ENCODE peak calls at places on chromosomes 2 and 18, in eight cellular contexts. Y is aorta; U is CD8-positive, alpha-beta T cell; N is cardiac muscle cell; L is mesendoderm; T is tibial artery; D is PC-9; G is ovary. E is an unnamed sample. For H3K4me1, the result is how much of the 10 kb centered on the place peaks cover.

GRCh38 chr2:37493425-37493824 is 149.0 kb downstream of the QPCT start:
- DNase-seq in Y (no peak), U (no peak), N (no peak), L (no peak), T (no peak), D (no peak), G (no peak), E (no peak)

GRCh38 chr2:134146161-134146560 is 107.7 kb upstream of the MGAT5 start:
- DNase-seq in Y (no peak), U (no peak), N (no peak), L (no peak), T (no peak), D (no peak), G (no peak), E (no peak)

GRCh38 chr18:22470511-22471181 is 52.9 kb upstream of the CTAGE1 start:
- DNase-seq in Y (peak), U (no peak), N (peak), L (no peak), T (peak), D (no peak), G (no peak), E (no peak)

GRCh38 chr2:149005471-149006077 is 32.9 kb upstream of the LYPD6B start:
- DNase-seq in Y (no peak), U (no peak), N (no peak), L (no peak), T (no peak), D (no peak), G (no peak), E (no peak)

GRCh38 chr2:25035537-25036220 is 6.2 kb upstream of the EFR3B start:
- DNase-seq in Y (peak), U (no peak), N (no peak), L (no peak), T (no peak), D (peak), G (no peak), E (no peak)

GRCh38 chr2:168470188-168470879 is 14.3 kb downstream of the CERS6 start:
- DNase-seq in Y (no peak), U (no peak), N (no peak), L (peak), T (no peak), D (no peak), G (no peak), E (no peak)

GRCh38 chr18:31252522-31252921 is 65.4 kb upstream of the DSG1 start:
- DNase-seq in Y (no peak), U (no peak), N (no peak), L (no peak), T (no peak), D (no peak), G (no peak), E (no peak)

GRCh38 chr2:97766567-97766966 is 53.2 kb downstream of the ZAP70 start:
- DNase-seq in Y (no peak), U (no peak), N (no peak), L (no peak), T (no peak), D (no peak), G (no peak), E (no peak)

GRCh38 chr2:128531856-128532255 is 213.2 kb upstream of the HS6ST1 start:
- DNase-seq in Y (no peak), U (no peak), N (no peak), L (peak), T (no peak), D (no peak), G (no peak), E (no peak)

GRCh38 chr2:47686018-47686417 is 96.9 kb upstream of the MSH6 start:
- DNase-seq in Y (no peak), U (no peak), N (no peak), L (no peak), T (no peak), D (no peak), G (no peak), E (no peak)
- H3K4me1 ChIP-seq in Y (under half), U (under half), N (under half), L (under half), T (under half), D (under half), G (under half), E (under half)

DNA sequence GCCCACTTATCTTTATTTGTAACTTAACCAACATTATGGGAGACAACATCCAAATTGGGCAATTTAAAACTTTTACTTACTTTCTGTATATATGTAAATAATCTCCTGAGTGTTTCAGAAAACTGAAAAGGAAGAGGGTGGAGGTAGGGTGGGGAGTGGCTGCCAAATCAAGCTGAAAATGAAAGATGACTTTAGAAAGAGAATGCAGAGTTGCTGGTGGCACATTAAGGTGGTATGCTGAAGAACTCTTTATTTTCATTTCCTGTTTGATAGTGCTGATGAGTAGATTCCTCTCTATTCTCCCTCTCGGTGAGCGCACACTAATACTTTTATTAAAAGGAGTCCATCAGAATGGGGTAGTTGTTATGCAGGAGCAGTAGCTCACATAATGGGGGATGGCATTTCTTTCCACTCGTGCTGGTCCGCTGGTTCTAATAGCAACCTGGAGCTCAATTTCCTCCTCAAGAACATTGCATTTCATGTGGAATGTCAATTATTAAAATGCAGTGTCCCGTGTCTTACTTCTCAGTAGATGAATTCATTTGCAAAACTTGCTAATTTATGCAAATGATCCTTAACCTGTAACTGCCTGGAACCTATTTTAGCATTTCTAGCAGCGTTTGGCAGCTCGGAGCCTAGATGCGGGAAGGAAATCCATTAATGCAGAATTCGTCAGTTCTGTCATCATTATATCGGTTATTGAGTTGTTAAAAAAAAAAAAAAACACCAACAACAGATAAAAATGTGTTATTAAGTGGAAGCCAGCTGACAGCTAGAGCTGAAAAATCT is 466.9 kb upstream of the HNRNPA3 start:
- DNase-seq in Y (no peak), U (no peak), N (no peak), L (no peak), T (no peak), D (no peak), G (no peak), E (no peak)
- H3K4me1 ChIP-seq in Y (under half), U (under half), N (under half), L (under half), T (under half), D (under half), G (under half), E (under half)

GRCh38 chr18:78323453-78324230 is 656.0 kb upstream of the SALL3 start:
- DNase-seq in Y (no peak), U (no peak), N (no peak), L (no peak), T (no peak), D (no peak), G (no peak), E (no peak)

GRCh38 chr18:78319264-78319663 is 660.4 kb upstream of the SALL3 start:
- DNase-seq in Y (no peak), U (no peak), N (no peak), L (no peak), T (no peak), D (no peak), G (no peak), E (no peak)

GRCh38 chr18:78319934-78320333 is 659.7 kb upstream of the SALL3 start:
- DNase-seq in Y (no peak), U (no peak), N (no peak), L (no peak), T (no peak), D (no peak), G (no peak), E (no peak)

GRCh38 chr18:78321402-78321801 is 658.2 kb upstream of the SALL3 start:
- DNase-seq in Y (no peak), U (no peak), N (no peak), L (no peak), T (no peak), D (no peak), G (no peak), E (no peak)
- H3K4me1 ChIP-seq in Y (under half), U (under half), N (under half), L (under half), T (under half), D (under half), G (under half), E (under half)

DNA sequence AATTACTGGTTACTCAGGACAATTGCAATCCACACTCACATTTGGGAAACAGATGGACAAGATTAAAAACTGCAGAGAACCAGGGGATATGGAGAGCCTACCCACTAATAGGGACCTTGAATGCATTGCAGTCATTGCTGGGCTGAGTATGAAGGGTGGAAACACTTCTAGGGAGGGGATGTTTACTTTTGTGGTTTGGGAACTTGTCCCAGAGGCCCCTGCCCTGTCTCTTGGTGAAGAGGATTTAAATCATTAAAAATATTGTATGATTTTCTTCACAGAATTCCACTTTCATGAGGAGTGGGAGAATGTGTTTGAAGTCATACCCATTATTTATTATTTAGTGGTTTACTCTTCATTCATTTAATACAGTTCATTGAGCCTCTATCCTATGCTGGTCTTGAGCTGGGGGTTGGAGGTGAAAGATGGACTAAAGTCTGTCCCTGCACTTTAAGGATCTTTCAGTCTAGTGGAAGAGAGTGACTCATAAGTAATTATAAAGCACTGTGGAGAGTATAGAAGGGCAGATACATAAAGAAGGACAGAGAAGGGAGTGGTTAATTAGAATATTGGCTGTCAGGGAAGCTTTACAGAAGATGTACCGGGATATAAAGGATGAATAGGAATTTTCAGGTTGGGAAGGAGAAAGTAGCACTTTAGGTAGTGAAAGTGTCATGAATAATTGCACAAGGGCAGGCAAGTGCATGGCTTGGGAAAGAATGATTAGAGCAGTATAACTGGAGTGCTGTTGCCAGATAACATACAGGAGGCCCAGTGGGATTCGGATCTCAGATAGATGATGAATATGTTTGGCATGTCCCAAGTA is 313.4 kb downstream of the LPIN1 start:
- DNase-seq in Y (no peak), U (no peak), N (no peak), L (no peak), T (no peak), D (no peak), G (no peak), E (no peak)
- H3K4me1 ChIP-seq in Y (under half), U (under half), N (under half), L (under half), T (under half), D (under half), G (under half), E (under half)

GRCh38 chr2:31322376-31322775 is 88.4 kb downstream of the EHD3 start:
- DNase-seq in Y (no peak), U (no peak), N (peak), L (no peak), T (no peak), D (no peak), G (no peak), E (no peak)
- H3K4me1 ChIP-seq in Y (under half), U (under half), N (under half), L (under half), T (under half), D (under half), G (under half), E (under half)

GRCh38 chr2:28621172-28622100 is 125.6 kb downstream of the PLB1 start:
- DNase-seq in Y (peak), U (peak), N (peak), L (peak), T (peak), D (peak), G (peak), E (no peak)
- H3K4me1 ChIP-seq in Y (under half), U (half or more), N (under half), L (under half), T (under half), D (half or more), G (under half), E (under half)

DNA sequence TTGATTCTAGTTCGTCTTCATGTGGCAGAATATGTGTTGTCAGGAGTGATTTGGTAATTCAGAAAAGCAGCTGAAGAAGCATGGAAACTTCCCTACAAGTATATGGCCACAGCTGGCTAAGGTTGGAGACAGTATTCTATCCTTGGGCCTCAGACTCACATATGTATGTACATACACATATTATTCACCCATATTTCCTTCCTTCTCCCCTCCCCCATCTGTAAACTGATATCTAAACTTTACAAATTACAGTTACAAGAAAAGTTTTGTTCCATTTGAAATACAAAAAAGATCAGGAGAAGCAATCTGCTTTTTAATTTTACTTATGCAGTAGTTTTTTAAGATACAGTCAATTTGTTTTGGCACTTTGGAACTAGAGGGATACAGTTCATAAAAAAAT is 3.1 kb downstream of the SP3 start:
- DNase-seq in Y (no peak), U (no peak), N (no peak), L (no peak), T (no peak), D (no peak), G (no peak), E (no peak)
- H3K4me1 ChIP-seq in Y (under half), U (half or more), N (under half), L (under half), T (under half), D (under half), G (under half), E (under half)

GRCh38 chr2:68857855-68858456 is 13.2 kb downstream of the BMP10 start:
- DNase-seq in Y (no peak), U (no peak), N (no peak), L (no peak), T (no peak), D (no peak), G (no peak), E (no peak)
- H3K4me1 ChIP-seq in Y (under half), U (under half), N (under half), L (under half), T (under half), D (under half), G (under half), E (under half)

DNA sequence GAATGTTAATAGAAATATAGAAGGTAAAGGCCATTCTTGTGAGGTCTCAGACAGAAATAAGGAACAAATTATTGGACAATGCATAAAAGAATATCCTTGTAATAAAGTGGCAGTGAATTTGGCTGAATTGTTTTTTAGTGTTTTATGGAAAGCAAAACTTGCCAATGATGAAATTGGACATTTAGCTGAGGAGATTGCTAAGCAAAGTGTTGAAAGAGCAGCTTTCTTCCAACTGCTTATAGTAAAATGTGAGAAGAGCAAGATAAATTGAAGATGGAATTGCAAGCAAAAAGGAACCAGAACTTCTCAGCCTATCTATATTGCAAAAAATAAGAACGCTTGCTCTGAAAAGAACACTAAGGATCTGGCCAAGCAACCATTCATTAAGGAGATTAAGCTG is 245.7 kb downstream of the MREG start:
- DNase-seq in Y (no peak), U (no peak), N (no peak), L (no peak), T (no peak), D (no peak), G (no peak), E (no peak)
- H3K4me1 ChIP-seq in Y (under half), U (under half), N (under half), L (under half), T (under half), D (under half), G (under half), E (under half)